ENCODE peak calls at places on chromosomes 2 and 18, in nine cellular contexts. Z is heart left ventricle, Y is neural progenitor cell, O is hepatocyte, A is GM23338, G is fibroblast of lung, R is astrocyte of the spinal cord, M is cardiac muscle cell, L is brain microvascular endothelial cell. N is an unnamed sample.

GRCh38 chr2:113068706-113069485 is 1.1 kb downstream of the IL1F10 start:
- DNase-seq in Z (no peak), Y (no peak), O (no peak), A (no peak), G (no peak), R (no peak), M (no peak), L (no peak), N (no peak)

GRCh38 chr2:157424374-157424773 is 19.5 kb downstream of the CYTIP start:
- DNase-seq in Z (no peak), Y (no peak), O (no peak), A (no peak), G (no peak), R (no peak), M (no peak), L (no peak), N (no peak)

GRCh38 chr18:73613706-73614340 is 533.8 kb downstream of the FBXO15 start:
- DNase-seq in Z (no peak), Y (no peak), O (no peak), A (no peak), G (peak; percentile 42), R (no peak), M (no peak), L (no peak), N (no peak)

GRCh38 chr18:4511166-4511565 is 56.1 kb upstream of the DLGAP1 start:
- DNase-seq in Z (no peak), Y (no peak), O (no peak), A (no peak), G (no peak), R (no peak), M (no peak), L (no peak), N (no peak)

GRCh38 chr2:96869824-96870630 is at the start of gene SEMA4C:
- DNase-seq in Z (peak; percentile 86), Y (peak; percentile 80), O (peak; percentile 83), A (peak; percentile 72), G (peak; percentile 44), R (peak; percentile 28), M (peak; percentile 81), L (no peak), N (no peak)

GRCh38 chr2:655626-656025 is 21.6 kb downstream of the TMEM18 start:
- DNase-seq in Z (no peak), Y (no peak), O (no peak), A (no peak), G (peak; percentile 12), R (no peak), M (no peak), L (peak; percentile 37), N (no peak)

GRCh38 chr18:48808476-48808875 is 142.3 kb downstream of the SMAD7 start:
- DNase-seq in Z (no peak), Y (no peak), O (no peak), A (no peak), G (no peak), R (no peak), M (no peak), L (no peak), N (no peak)

GRCh38 chr2:34031097-34031496 is 432.0 kb upstream of the FAM98A start:
- DNase-seq in Z (no peak), Y (peak; percentile 6), O (peak; percentile 6), A (no peak), G (no peak), R (no peak), M (peak; percentile 64), L (no peak), N (no peak)

GRCh38 chr2:10863837-10864236 is 47.9 kb upstream of the KCNF1 start:
- DNase-seq in Z (no peak), Y (no peak), O (no peak), A (no peak), G (peak; percentile 25), R (no peak), M (no peak), L (no peak), N (no peak)

GRCh38 chr2:235534608-235535422 is 41.0 kb downstream of the AGAP1 start:
- DNase-seq in Z (peak; percentile 14), Y (no peak), O (no peak), A (no peak), G (no peak), R (no peak), M (no peak), L (no peak), N (no peak)

GRCh38 chr2:130385709-130386108 is 29.9 kb downstream of the PTPN18 start:
- DNase-seq in Z (no peak), Y (no peak), O (no peak), A (no peak), G (no peak), R (no peak), M (no peak), L (no peak), N (no peak)

DNA sequence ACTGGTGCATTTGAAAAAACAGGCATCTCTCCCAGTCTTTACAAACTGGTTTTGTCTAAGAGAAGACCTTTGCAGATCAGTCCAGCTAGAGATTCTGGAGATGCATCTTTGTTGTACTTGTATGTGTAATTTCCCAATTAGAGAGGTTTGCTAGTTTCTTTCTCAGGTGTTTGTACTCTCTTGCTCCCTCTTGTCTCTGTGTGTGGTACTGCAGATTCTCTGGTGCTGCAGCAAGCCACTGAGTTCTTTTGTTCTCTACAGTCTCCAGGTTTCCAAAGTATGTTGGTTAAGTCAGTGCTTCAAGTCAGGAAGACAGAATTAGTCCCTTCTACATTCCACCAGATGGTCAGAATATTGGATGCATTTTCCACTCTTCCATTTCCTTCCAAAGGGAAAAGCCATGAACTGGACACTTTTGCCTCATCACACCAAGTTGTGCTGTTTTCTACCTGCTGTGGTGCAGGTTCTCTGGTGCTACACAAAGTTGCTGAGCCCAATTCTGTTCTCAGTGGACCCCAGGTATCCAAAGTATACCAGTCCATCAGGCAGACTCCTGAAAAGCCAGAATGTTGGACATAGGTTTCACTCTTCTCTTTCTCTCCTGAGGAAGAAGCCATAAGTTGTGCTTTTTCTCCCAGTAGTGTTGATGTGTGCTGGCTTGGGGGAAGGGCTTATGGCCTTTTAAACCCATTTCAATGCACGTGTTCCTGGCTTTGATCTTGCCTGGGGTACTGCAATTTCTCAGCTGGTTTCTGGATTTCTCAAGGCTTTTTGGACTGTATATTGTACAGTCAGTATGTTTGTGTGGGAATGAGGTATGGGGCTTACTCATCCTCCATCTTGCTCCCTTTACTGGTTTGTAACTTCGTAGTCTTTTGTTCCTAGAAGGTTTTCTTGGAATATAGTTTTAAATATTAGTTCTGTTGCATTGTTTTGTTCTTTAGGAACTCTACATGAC is 29.8 kb downstream of the EPC2 start:
- DNase-seq in Z (no peak), Y (peak; percentile 62), O (peak; percentile 18), A (peak; percentile 88), G (peak; percentile 37), R (no peak), M (no peak), L (no peak), N (no peak)
- TF ChIP-seq CTCF in Z (peak; percentile 51), Y (peak; percentile 59), O (peak; percentile 25), A (peak; percentile 71), G (peak; percentile 41), R (peak; percentile 60), M (peak; percentile 70), L (peak; percentile 68), N (peak; percentile 73)

DNA sequence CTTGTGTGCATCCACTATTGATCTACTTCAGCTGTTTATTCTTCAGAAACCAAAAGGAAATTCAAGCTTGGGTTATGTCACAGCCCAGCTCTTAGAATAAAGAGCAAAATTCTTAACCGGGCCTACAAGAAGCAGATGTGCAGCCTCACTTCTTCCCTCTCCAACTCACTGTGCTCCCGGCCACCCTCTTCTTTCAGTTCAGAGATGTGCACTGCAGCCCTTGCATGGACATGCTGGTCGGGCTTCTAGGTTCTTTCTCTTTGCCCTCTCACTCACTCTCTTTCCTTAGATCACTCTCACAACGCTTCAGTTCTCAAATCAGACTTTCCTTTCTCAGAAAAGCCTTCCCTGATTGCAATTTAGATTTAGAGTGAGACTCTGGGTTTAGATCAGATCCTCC is 104.1 kb downstream of the CHN1 start:
- DNase-seq in Z (no peak), Y (peak; percentile 31), O (peak; percentile 11), A (no peak), G (no peak), R (no peak), M (no peak), L (peak; percentile 6), N (peak; percentile 38)
- TF ChIP-seq CTCF in Z (no peak), Y (no peak), O (no peak), A (no peak), G (no peak), R (no peak), M (no peak), L (no peak), N (peak; percentile 12)

DNA sequence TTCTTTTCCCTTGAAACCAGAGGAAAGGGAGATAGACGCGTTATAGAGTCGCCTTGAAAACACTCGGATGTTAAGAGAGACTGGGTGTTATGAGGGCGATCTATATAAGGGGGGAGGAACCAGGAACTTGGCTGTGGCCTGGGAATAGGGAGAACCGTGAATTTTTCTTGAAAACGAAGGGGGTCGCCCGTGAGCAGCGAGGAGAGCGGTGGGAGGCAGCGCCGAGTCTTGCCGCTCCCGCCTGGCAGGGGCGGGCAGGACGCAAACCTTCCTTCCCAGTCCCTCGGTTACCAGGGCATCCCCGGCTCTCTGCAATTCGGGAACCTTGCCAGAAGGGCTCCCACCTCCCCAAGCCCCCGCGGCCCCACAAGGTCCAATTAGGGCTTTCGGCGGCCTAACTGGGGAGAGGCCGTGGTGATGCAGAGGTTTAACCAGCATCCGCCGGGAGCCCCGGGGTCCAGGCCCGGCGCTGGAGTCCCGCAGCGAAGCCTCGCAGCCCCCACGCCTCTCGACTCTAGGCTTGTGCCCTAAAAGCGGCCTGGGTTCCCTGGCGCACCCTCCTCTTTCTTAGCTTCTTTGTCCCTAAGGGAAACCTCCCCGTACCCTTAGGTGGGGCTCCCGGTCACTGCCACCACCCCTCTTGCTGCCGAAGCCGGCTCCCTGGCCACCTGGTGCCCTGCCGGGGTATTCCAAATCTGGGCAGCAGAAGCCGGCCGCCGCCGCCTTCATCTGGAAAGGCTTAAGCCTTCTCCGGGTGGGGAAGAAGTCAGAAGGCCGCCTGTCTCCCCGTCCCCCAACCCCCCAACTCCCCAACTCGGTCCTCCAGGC is 708 bp upstream of the FHOD3 start:
- DNase-seq in Z (peak; percentile 72), Y (peak; percentile 88), O (peak; percentile 82), A (peak; percentile 80), G (peak; percentile 86), R (peak; percentile 83), M (peak; percentile 79), L (peak; percentile 64), N (peak; percentile 82)
- TF ChIP-seq CTCF in Z (no peak), Y (peak; percentile 62), O (peak; percentile 54), A (peak; percentile 43), G (peak; percentile 25), R (peak; percentile 65), M (peak; percentile 42), L (peak; percentile 76), N (peak; percentile 75)

DNA sequence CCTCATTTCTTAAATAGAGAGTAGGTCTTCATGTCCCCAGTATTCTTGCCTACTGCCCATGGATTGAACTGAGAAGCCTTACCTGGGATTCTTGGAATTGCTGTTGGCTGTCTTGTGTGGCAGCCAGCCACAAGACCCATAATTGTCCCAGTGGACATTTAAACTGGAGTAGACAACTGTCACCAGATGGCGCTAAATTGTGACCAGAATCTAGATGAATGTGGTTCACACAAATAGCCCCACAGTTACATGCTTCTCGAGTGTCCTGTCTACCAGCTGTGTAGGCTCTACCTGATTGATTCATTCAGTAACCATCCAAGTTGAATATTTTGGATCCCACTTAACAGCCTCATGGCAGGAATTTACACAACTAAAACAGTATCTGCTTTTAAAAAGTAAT is 73.2 kb downstream of the MAP4K4 start:
- DNase-seq in Z (no peak), Y (peak; percentile 69), O (peak; percentile 40), A (peak; percentile 52), G (peak; percentile 63), R (no peak), M (peak; percentile 84), L (peak; percentile 39), N (peak; percentile 74)
- TF ChIP-seq CTCF in Z (peak; percentile 38), Y (peak; percentile 58), O (peak; percentile 37), A (peak; percentile 49), G (no peak), R (peak; percentile 22), M (peak; percentile 22), L (peak; percentile 52), N (peak; percentile 78)

N was measured in HFFc6.